ENCODE peak calls at places on chromosome 1, in six cellular contexts. B is A172; G is KBM-7; U is T-helper 1 cell; R is left lung; M is stimulated activated naive CD8-positive, alpha-beta T cell treated with anti-CD3 and anti-CD28 coated beads, Interleukin-15, Interleukin-2, amounts not matched to agents 100 U/mL and 50 U/mL, for 24 hours. L is an unnamed sample.

GRCh38 chr1:20290624-20291597 is at the start of gene VWA5B1:
- DNase-seq in G (no peak), B (no peak), U (no peak), M (no peak), R (no peak), L (peak)

GRCh38 chr1:25676488-25676887 is 59.9 kb downstream of the MAN1C1 start:
- DNase-seq in R (no peak), G (no peak), U (no peak), B (peak), M (peak), L (peak)

GRCh38 chr1:192892934-192893333 is 84.1 kb downstream of the RGS2 start:
- DNase-seq in M (no peak), G (no peak), R (no peak), U (no peak), B (no peak), L (no peak)

GRCh38 chr1:97337250-97338030 is 583.4 kb downstream of the DPYD start:
- DNase-seq in M (no peak), U (no peak), G (no peak), B (peak), R (no peak), L (no peak)

GRCh38 chr1:54045487-54045886 is 7.5 kb downstream of the TMEM59 start:
- DNase-seq in R (no peak), G (no peak), M (no peak), B (no peak), U (no peak), L (no peak)

GRCh38 chr1:224061436-224061835 is 52.5 kb upstream of the FBXO28 start:
- DNase-seq in B (no peak), M (no peak), R (no peak), U (no peak), G (no peak), L (no peak)

GRCh38 chr1:31127266-31127665 is 61.7 kb upstream of the PUM1 start:
- DNase-seq in M (no peak), G (no peak), R (no peak), B (no peak), U (no peak), L (no peak)

GRCh38 chr1:112674986-112675727 is 698 bp downstream of the MOV10 start:
- DNase-seq in M (peak), B (peak), U (peak), R (no peak), G (peak), L (peak)

GRCh38 chr1:175810305-175810704 is 66.9 kb upstream of the TNR start:
- DNase-seq in M (no peak), G (no peak), B (no peak), R (no peak), U (no peak), L (no peak)

GRCh38 chr1:91278754-91279153 is 125.9 kb downstream of the HFM1 start:
- DNase-seq in U (no peak), B (peak), M (no peak), G (peak), R (no peak), L (peak)